ENCODE peak calls at places on chromosome 21, in ten cellular contexts. P, T, E, B, Z, A, S, N, K and H are unnamed samples.
A peak's percentile ranks its signal among the peaks of the same experiment; 100 is the strongest.

GRCh38 chr21:44418108-44418875 is 37.0 kb upstream of the LRRC3 start:
- DNase-seq in Z (no peak), T (no peak), N (no peak), B (no peak), A (no peak), S (peak; percentile 32), K (no peak), E (no peak), P (peak; percentile 10), H (no peak)

GRCh38 chr21:33254766-33255165 is 11.4 kb upstream of the IL10RB start:
- DNase-seq in A (no peak), B (no peak), E (no peak), K (no peak), P (no peak), S (no peak), Z (no peak), N (no peak), T (no peak), H (no peak)

GRCh38 chr21:25822981-25823380 is 88.2 kb downstream of the GABPA start:
- DNase-seq in Z (no peak), K (no peak), B (no peak), N (no peak), E (no peak), A (no peak), T (no peak), S (no peak), P (no peak), H (no peak)

GRCh38 chr21:42777757-42778344 is 101.5 kb downstream of the WDR4 start:
- DNase-seq in E (no peak), A (peak; percentile 66), B (no peak), T (no peak), K (no peak), N (no peak), P (no peak), S (no peak), Z (no peak), H (no peak)

GRCh38 chr21:43861716-43862115 is 3.3 kb upstream of the AGPAT3 start:
- DNase-seq in A (no peak), K (no peak), B (no peak), N (no peak), S (peak; percentile 25), P (no peak), T (peak; percentile 57), E (no peak), Z (peak; percentile 55), H (no peak)

GRCh38 chr21:26934383-26934782 is 32.5 kb downstream of the ADAMTS5 start:
- DNase-seq in P (no peak), Z (no peak), K (no peak), N (no peak), T (no peak), E (no peak), A (no peak), S (peak; percentile 34), B (no peak), H (no peak)

GRCh38 chr21:32585970-32586369 is 647 bp upstream of the TCP10L start:
- DNase-seq in T (no peak), Z (no peak), N (no peak), P (no peak), K (no peak), B (no peak), E (no peak), S (no peak), A (no peak), H (no peak)

GRCh38 chr21:38244407-38244787 is 12.4 kb upstream of the KCNJ15 start:
- DNase-seq in P (no peak), A (no peak), T (no peak), K (no peak), S (no peak), Z (no peak), N (no peak), B (no peak), E (no peak), H (no peak)

GRCh38 chr21:40231979-40232378 is 364.7 kb downstream of the PCP4 start:
- DNase-seq in T (no peak), N (no peak), S (no peak), Z (no peak), A (no peak), K (no peak), B (no peak), E (no peak), P (no peak), H (no peak)

GRCh38 chr21:33984021-33984481 is 68.4 kb upstream of the ATP5PO start:
- DNase-seq in Z (no peak), S (no peak), N (no peak), T (no peak), A (no peak), E (no peak), B (no peak), P (no peak), K (no peak), H (no peak)

GRCh38 chr21:15749868-15750174 is 20.0 kb downstream of the USP25 start:
- DNase-seq in N (peak; percentile 41), B (no peak), P (no peak), E (no peak), S (no peak), Z (no peak), K (no peak), T (no peak), A (no peak), H (no peak)

GRCh38 chr21:38503588-38503987 is 5.3 kb upstream of the ERG start:
- DNase-seq in P (peak; percentile 42), N (peak; percentile 63), A (no peak), K (peak; percentile 56), E (no peak), B (no peak), S (no peak), Z (no peak), T (no peak), H (no peak)

GRCh38 chr21:14513772-14514171 is 32.3 kb downstream of the SAMSN1 start:
- DNase-seq in E (no peak), S (no peak), P (no peak), B (no peak), N (no peak), K (no peak), T (no peak), A (no peak), Z (no peak), H (no peak)

GRCh38 chr21:38831526-38832467 is 26.1 kb downstream of the ETS2 start:
- DNase-seq in B (no peak), Z (peak; percentile 87), S (no peak), A (peak; percentile 66), N (peak; percentile 99), P (peak; percentile 93), T (peak; percentile 68), K (peak; percentile 93), E (peak; percentile 70), H (peak; percentile 84)

GRCh38 chr21:31213787-31214186 is 130.3 kb downstream of the TIAM1 start:
- DNase-seq in P (no peak), A (no peak), E (no peak), T (no peak), Z (no peak), N (no peak), K (no peak), S (no peak), B (no peak), H (no peak)
- TF ChIP-seq CTCF in P (no peak), A (no peak), E (no peak), T (peak; percentile 22), Z (no peak), N (no peak), K (peak; percentile 7), S (no peak), B (no peak), H (no peak)

DNA sequence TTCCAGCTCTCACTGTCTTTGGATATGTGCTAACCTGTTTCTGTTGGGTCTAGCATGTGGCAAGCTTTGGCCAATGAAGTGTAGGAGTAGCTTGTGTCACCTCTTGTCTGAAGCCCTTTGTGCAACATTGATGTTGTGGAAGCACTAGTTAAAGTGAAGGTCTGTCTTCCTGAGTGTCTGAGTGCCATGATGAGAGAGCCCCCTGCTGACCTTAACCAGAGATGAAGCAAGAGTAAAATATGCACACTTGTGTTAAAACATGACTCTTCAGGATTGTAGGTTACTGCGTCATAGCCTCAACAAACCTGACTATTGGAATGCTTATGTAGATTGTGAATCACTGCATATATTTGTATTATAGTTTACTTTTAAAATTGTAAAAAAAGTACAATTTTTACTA is 103.7 kb downstream of the NCAM2 start:
- DNase-seq in S (no peak), B (no peak), E (no peak), T (no peak), Z (no peak), P (no peak), N (peak; percentile 60), K (no peak), A (no peak), H (no peak)
- TF ChIP-seq CTCF in S (no peak), B (no peak), E (no peak), T (no peak), Z (no peak), P (no peak), N (no peak), K (no peak), A (no peak), H (no peak)

GRCh38 chr21:30962013-30962412 is 76.3 kb downstream of the KRTAP19-8 start:
- DNase-seq in B (no peak), K (no peak), P (no peak), A (no peak), S (no peak), E (no peak), N (no peak), Z (no peak), T (no peak), H (no peak)
- TF ChIP-seq CTCF in B (no peak), K (no peak), P (no peak), A (no peak), S (no peak), E (no peak), N (no peak), Z (no peak), T (no peak), H (no peak)

GRCh38 chr21:36741506-36741905 is 42.6 kb downstream of the SIM2 start:
- DNase-seq in N (no peak), Z (no peak), S (no peak), T (no peak), E (no peak), A (no peak), B (no peak), K (no peak), P (no peak), H (no peak)
- TF ChIP-seq CTCF in N (no peak), Z (no peak), S (no peak), T (no peak), E (no peak), A (no peak), B (no peak), K (no peak), P (no peak), H (no peak)